ENCODE peak calls at places on chromosomes 7 and 10, in four cellular contexts. Y is osteocyte, W is DND-41, Z is HFFc6. M is an unnamed sample.

GRCh38 chr10:71677261-71677660 is 42.3 kb downstream of the C10orf105 start:
- DNase-seq in Y (no peak), W (no peak), Z (no peak), M (no peak)

GRCh38 chr7:2444476-2444875 is 31.7 kb downstream of the GRIFIN start:
- DNase-seq in Y (no peak), W (no peak), Z (peak; percentile 59), M (peak; percentile 49)

GRCh38 chr10:101782811-101783735 is at the start of gene NPM3:
- DNase-seq in Y (peak; percentile 93), W (peak; percentile 93), Z (peak; percentile 70), M (peak; percentile 16)

GRCh38 chr7:33485746-33486491 is 356.6 kb downstream of the BBS9 start:
- DNase-seq in Y (no peak), W (no peak), Z (no peak), M (no peak)

GRCh38 chr7:117834983-117835664 is 38.1 kb downstream of the CTTNBP2 start:
- DNase-seq in Y (no peak), W (no peak), Z (no peak), M (no peak)

GRCh38 chr10:37703074-37703473 is 154.3 kb downstream of the ZNF248 start:
- DNase-seq in Y (no peak), W (no peak), Z (no peak), M (no peak)

GRCh38 chr10:96747734-96748550 is 27.6 kb upstream of the PIK3AP1 start:
- DNase-seq in Y (no peak), W (no peak), Z (no peak), M (no peak)

GRCh38 chr10:114402871-114403544 is 1.3 kb downstream of the AFAP1L2 start:
- DNase-seq in Y (no peak), W (no peak), Z (no peak), M (no peak)

GRCh38 chr10:5970066-5970465 is 7.3 kb downstream of the IL15RA start:
- DNase-seq in Y (no peak), W (no peak), Z (no peak), M (no peak)

GRCh38 chr10:72847681-72848080 is 45.9 kb upstream of the OIT3 start:
- DNase-seq in Y (no peak), W (no peak), Z (no peak), M (no peak)

GRCh38 chr7:24930856-24931255 is 49.1 kb downstream of the OSBPL3 start:
- DNase-seq in Y (no peak), W (no peak), Z (no peak), M (no peak)

GRCh38 chr10:43237631-43238446 is 29.0 kb downstream of the RASGEF1A start:
- DNase-seq in Y (peak; percentile 73), W (no peak), Z (no peak), M (no peak)

GRCh38 chr10:11091517-11092102 is 73.9 kb downstream of the CELF2 start:
- DNase-seq in Y (no peak), W (no peak), Z (no peak), M (no peak)

GRCh38 chr10:71068811-71069411 is 143.5 kb upstream of the UNC5B start:
- DNase-seq in Y (no peak), W (no peak), Z (peak; percentile 11), M (no peak)

GRCh38 chr10:34187201-34187600 is 627.9 kb downstream of the PARD3 start:
- DNase-seq in Y (no peak), W (no peak), Z (no peak), M (peak; percentile 85)

GRCh38 chr10:110311357-110311949 is 6.7 kb upstream of the SMNDC1 start:
- DNase-seq in Y (no peak), W (peak; percentile 40), Z (peak; percentile 49), M (no peak)

GRCh38 chr7:106313966-106314365 is 29.2 kb upstream of the NAMPT start:
- DNase-seq in Y (no peak), W (no peak), Z (no peak), M (no peak)

GRCh38 chr7:107691713-107692112 is 31.1 kb downstream of the SLC26A4 start:
- DNase-seq in Y (no peak), W (no peak), Z (no peak), M (peak; percentile 28)

GRCh38 chr7:25073451-25073850 is 51.6 kb downstream of the CYCS start:
- DNase-seq in Y (no peak), W (no peak), Z (peak; percentile 89), M (peak; percentile 18)

GRCh38 chr10:75065081-75065480 is 46.4 kb upstream of the SAMD8 start:
- DNase-seq in Y (no peak), W (no peak), Z (no peak), M (no peak)

GRCh38 chr10:16545126-16545736 is 23.6 kb upstream of the C1QL3 start:
- DNase-seq in Y (no peak), W (no peak), Z (peak; percentile 2), M (no peak)

GRCh38 chr10:70494536-70494935 is 16.0 kb downstream of the PALD1 start:
- DNase-seq in Y (no peak), W (peak; percentile 24), Z (no peak), M (no peak)

GRCh38 chr10:78251041-78251434 is 217.4 kb downstream of the RPS24 start:
- DNase-seq in Y (no peak), W (no peak), Z (no peak), M (no peak)

GRCh38 chr10:107733731-107734130 is 569.2 kb upstream of the SORCS1 start:
- DNase-seq in Y (no peak), W (no peak), Z (no peak), M (no peak)

GRCh38 chr10:103590744-103591291 is 97.3 kb downstream of the NEURL1 start:
- DNase-seq in Y (no peak), W (no peak), Z (no peak), M (no peak)

GRCh38 chr10:103592186-103593021 is 98.9 kb downstream of the NEURL1 start:
- DNase-seq in Y (no peak), W (peak; percentile 56), Z (no peak), M (no peak)

GRCh38 chr10:103587073-103587472 is 93.6 kb downstream of the NEURL1 start:
- DNase-seq in Y (no peak), W (no peak), Z (no peak), M (no peak)

GRCh38 chr10:103589074-103589630 is 95.6 kb downstream of the NEURL1 start:
- DNase-seq in Y (no peak), W (no peak), Z (no peak), M (no peak)

DNA sequence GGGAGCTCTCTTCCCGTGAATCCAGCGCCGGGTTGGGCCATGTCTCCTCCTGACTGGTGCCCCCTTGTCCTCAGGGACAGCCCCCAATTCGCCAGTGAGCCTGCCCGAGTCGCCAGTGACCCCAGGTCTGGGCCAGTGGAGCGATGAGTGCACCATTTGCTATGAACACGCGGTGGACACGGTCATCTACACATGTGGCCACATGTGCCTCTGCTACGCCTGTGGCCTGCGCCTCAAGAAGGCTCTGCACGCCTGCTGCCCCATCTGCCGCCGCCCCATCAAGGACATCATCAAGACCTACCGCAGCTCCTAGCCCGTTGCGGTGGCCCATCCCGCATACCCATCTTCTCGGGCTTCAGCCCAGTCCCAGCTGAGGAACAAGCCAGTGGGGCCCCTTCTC is 96.6 kb downstream of the NEURL1 start:
- DNase-seq in Y (no peak), W (no peak), Z (no peak), M (no peak)
- TF ChIP-seq CTCF in Y (no peak), W (no peak), Z (no peak), M (no peak)

GRCh38 chr10:126384269-126384873 is 3.9 kb downstream of the ADAM12 start:
- DNase-seq in Y (no peak), W (no peak), Z (peak; percentile 78), M (no peak)

GRCh38 chr10:126387931-126388911 is at the start of gene ADAM12:
- DNase-seq in Y (peak; percentile 85), W (no peak), Z (peak; percentile 43), M (peak; percentile 35)

GRCh38 chr10:126390324-126390723 is 2.0 kb upstream of the ADAM12 start:
- DNase-seq in Y (no peak), W (no peak), Z (no peak), M (no peak)

GRCh38 chr10:126391162-126391880 is 3.0 kb upstream of the ADAM12 start:
- DNase-seq in Y (no peak), W (no peak), Z (no peak), M (no peak)

GRCh38 chr10:126387041-126387908 is 1.0 kb downstream of the ADAM12 start:
- DNase-seq in Y (peak; percentile 88), W (no peak), Z (peak; percentile 55), M (peak; percentile 55)
- TF ChIP-seq CTCF in Y (peak; percentile 92), W (no peak), Z (peak; percentile 88), M (peak; percentile 85)

DNA sequence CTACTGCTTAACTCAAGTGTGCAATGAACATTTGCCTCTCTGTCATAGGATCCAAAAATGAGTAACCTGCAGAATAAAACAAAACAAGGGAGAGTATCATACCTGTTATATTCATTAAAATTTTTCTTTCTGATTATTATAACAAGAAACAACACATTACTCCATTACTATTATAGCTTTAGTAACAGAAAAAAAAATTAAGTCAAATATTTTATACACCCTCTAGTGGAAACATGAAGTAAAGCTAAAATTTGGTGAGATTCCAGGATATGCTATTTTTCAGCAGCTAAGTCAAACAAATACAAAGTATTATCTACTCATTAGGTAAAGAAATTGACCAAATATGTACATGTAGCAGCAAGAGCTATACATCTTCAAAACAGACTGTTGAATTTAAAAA is 56.3 kb downstream of the PDZD8 start:
- DNase-seq in Y (no peak), W (no peak), Z (peak; percentile 13), M (no peak)
- TF ChIP-seq CTCF in Y (peak; percentile 56), W (peak; percentile 39), Z (peak; percentile 73), M (peak; percentile 21)

DNA sequence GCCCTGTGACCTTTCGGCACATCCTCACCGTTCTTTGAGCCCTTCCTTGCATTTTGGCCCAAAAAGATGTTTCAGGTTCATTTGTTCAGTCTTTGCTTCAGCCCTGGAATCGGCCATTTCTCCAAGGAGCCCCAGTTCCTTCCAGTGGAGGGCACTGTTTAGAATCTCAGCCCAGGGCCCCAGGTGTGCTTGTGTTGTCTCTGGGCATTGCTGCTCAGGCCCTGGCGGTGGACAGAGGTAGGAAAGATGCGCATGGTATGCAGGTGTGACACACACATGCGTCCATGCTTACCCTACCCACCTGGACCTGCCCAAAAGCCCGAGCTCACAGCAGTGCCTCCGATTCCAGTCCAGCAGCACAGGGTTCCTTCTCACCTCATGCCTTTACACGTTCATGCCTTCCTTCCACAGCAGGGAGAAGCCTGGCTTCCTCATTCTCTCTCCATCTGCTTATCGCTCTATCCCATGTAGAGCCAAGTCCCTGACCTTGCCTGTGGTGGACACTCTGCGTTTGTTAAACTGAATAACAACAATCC is 70.6 kb downstream of the LHPP start:
- DNase-seq in Y (no peak), W (no peak), Z (peak; percentile 2), M (no peak)
- TF ChIP-seq CTCF in Y (peak; percentile 45), W (peak; percentile 56), Z (peak; percentile 68), M (peak; percentile 51)

DNA sequence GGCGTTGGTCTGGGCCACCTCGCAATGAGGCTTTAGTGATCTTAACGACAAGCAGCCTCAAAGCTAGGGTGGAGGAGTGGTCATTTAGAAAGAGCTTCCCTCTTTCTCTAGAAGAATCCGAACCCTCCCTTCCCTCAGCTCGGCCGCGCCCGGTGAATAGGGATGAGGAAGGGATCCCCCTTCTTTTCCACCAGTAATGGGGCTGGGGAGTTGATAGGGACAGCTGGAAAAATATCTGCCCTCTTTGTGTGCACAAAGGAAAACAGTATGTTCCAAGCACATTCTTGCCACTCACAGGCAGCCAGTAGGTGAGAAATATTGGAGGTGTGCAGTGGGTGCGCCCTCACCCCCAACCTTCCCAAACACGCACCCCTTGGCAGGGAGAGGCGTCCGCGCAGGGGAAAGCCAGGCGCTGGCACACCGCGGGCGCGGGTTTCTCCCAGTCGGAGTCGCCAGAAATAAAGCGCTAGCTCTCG is 6.5 kb downstream of the DLX5 start:
- DNase-seq in Y (no peak), W (no peak), Z (no peak), M (no peak)
- TF ChIP-seq CTCF in Y (no peak), W (no peak), Z (no peak), M (no peak)

GRCh38 chr7:124881981-124882380 is 47.6 kb downstream of the POT1 start:
- DNase-seq in Y (no peak), W (no peak), Z (no peak), M (no peak)
- TF ChIP-seq CTCF in Y (no peak), W (no peak), Z (no peak), M (no peak)

GRCh38 chr7:100719523-100720319 is 547 bp upstream of the EPO start:
- DNase-seq in Y (no peak), W (no peak), Z (peak; percentile 48), M (no peak)
- TF ChIP-seq CTCF in Y (peak; percentile 50), W (no peak), Z (peak; percentile 74), M (peak; percentile 39)

M was measured in astrocyte of the cerebellum.